ENCODE peak calls at places on chromosomes 1 and 21, in five cellular contexts. T is colonic mucosa, D is omental fat pad, O is heart left ventricle, L is HFF-Myc. R is an unnamed sample.

GRCh38 chr1:172928412-172928811 is 122.3 kb downstream of the TNFSF18 start:
- DNase-seq in O (no peak), L (no peak), T (no peak), D (no peak), R (no peak)

GRCh38 chr1:177966199-177966598 is 3.7 kb downstream of the SEC16B start:
- DNase-seq in O (no peak), L (no peak), D (no peak), T (no peak), R (no peak)

GRCh38 chr1:210294991-210295773 is 33.5 kb upstream of the HHAT start:
- DNase-seq in T (no peak), L (peak), D (no peak), O (peak), R (peak)

GRCh38 chr21:35212393-35213127 is 163.5 kb upstream of the RUNX1 start:
- DNase-seq in L (no peak), D (no peak), O (peak), T (no peak), R (no peak)

GRCh38 chr1:82337635-82338034 is 536.9 kb downstream of the ADGRL2 start:
- DNase-seq in L (no peak), D (no peak), O (no peak), T (no peak), R (no peak)

GRCh38 chr1:101247404-101248287 is 10.8 kb downstream of the S1PR1 start:
- DNase-seq in T (no peak), O (no peak), L (no peak), D (no peak), R (no peak)

GRCh38 chr21:32333953-32334673 is 35.5 kb downstream of the MRAP start:
- DNase-seq in D (no peak), O (no peak), T (no peak), L (no peak), R (peak)

GRCh38 chr1:63322248-63322943 is at the start of gene FOXD3:
- DNase-seq in T (peak), L (no peak), D (no peak), O (no peak), R (no peak)

GRCh38 chr1:160639652-160640051 is 7.2 kb downstream of the SLAMF1 start:
- DNase-seq in T (no peak), D (no peak), O (no peak), L (no peak), R (no peak)

GRCh38 chr21:15742052-15742451 is 12.3 kb downstream of the USP25 start:
- DNase-seq in D (no peak), T (no peak), O (no peak), L (no peak), R (no peak)

GRCh38 chr1:181791721-181792120 is 269.8 kb downstream of the ZNF648 start:
- DNase-seq in L (no peak), T (no peak), D (no peak), O (no peak), R (no peak)

GRCh38 chr1:39976732-39977131 is 21.8 kb downstream of the MFSD2A start:
- DNase-seq in D (no peak), O (no peak), T (no peak), L (no peak), R (no peak)

GRCh38 chr21:32248616-32249550 is 30.0 kb downstream of the MIS18A start:
- DNase-seq in T (no peak), L (peak), D (no peak), O (no peak), R (no peak)

GRCh38 chr21:36034211-36034913 is 26.0 kb downstream of the SETD4 start:
- DNase-seq in D (no peak), T (no peak), O (no peak), L (no peak), R (peak)

GRCh38 chr21:35020902-35021301 is 28.2 kb downstream of the RUNX1 start:
- DNase-seq in D (no peak), O (no peak), T (no peak), L (no peak), R (no peak)

GRCh38 chr1:46437723-46438122 is 43.6 kb downstream of the FAAH start:
- DNase-seq in T (no peak), O (no peak), D (no peak), L (no peak), R (no peak)

GRCh38 chr1:31524196-31524967 is 51.9 kb upstream of the TINAGL1 start:
- DNase-seq in D (no peak), T (no peak), O (no peak), L (no peak), R (no peak)

GRCh38 chr1:60679976-60680375 is 402.4 kb upstream of the NFIA start:
- DNase-seq in T (no peak), D (no peak), L (no peak), O (no peak), R (no peak)

GRCh38 chr1:84827566-84827965 is 65.4 kb downstream of the LPAR3 start:
- DNase-seq in T (no peak), D (no peak), L (no peak), O (no peak), R (no peak)

GRCh38 chr1:77394166-77394565 is 112.3 kb downstream of the AK5 start:
- DNase-seq in D (no peak), T (no peak), L (no peak), O (no peak), R (no peak)

GRCh38 chr1:225445644-225446297 is 17.9 kb upstream of the LBR start:
- DNase-seq in L (no peak), D (no peak), T (peak), O (no peak), R (peak)

GRCh38 chr1:233708416-233708815 is 94.5 kb downstream of the KCNK1 start:
- DNase-seq in L (no peak), O (no peak), D (no peak), T (no peak), R (no peak)

GRCh38 chr1:243354511-243355153 is 98.8 kb downstream of the SDCCAG8 start:
- DNase-seq in O (no peak), L (no peak), T (no peak), D (no peak), R (no peak)